ENCODE peak calls at places on chromosome 17, in six cellular contexts. P, N, Y, H, V and D are unnamed samples.

GRCh38 chr17:40553694-40554534 is 11.4 kb downstream of the CCR7 start:
- DNase-seq in N (peak), P (no peak), Y (no peak), V (no peak), H (no peak), D (no peak)

GRCh38 chr17:64378890-64379354 is 11.7 kb downstream of the PECAM1 start:
- DNase-seq in N (no peak), Y (no peak), P (no peak), H (peak), V (no peak), D (no peak)

GRCh38 chr17:67015001-67015400 is 29.4 kb upstream of the CACNG1 start:
- DNase-seq in Y (no peak), N (no peak), P (no peak), V (no peak), H (no peak), D (no peak)

GRCh38 chr17:76843703-76844484 is 24.3 kb upstream of the MGAT5B start:
- DNase-seq in V (no peak), N (no peak), H (no peak), Y (no peak), P (no peak), D (no peak)

GRCh38 chr17:35849469-35850348 is 19.0 kb downstream of the HEATR9 start:
- DNase-seq in N (peak), H (peak), V (peak), P (no peak), Y (peak), D (peak)

GRCh38 chr17:67130768-67131167 is 86.4 kb downstream of the CACNG1 start:
- DNase-seq in Y (no peak), N (no peak), P (no peak), V (no peak), H (no peak), D (no peak)

GRCh38 chr17:19706791-19707727 is 9.3 kb downstream of the SLC47A2 start:
- DNase-seq in H (no peak), V (no peak), Y (peak), P (no peak), N (no peak), D (no peak)

GRCh38 chr17:82449883-82450356 is 632 bp downstream of the CYBC1 start:
- DNase-seq in N (no peak), H (no peak), Y (no peak), P (no peak), V (no peak), D (no peak)

GRCh38 chr17:72467841-72468653 is 347.2 kb downstream of the SOX9 start:
- DNase-seq in V (no peak), H (no peak), Y (no peak), P (no peak), N (no peak), D (peak)

GRCh38 chr17:50290074-50290702 is 15.9 kb downstream of the TMEM92 start:
- DNase-seq in H (no peak), P (no peak), Y (no peak), N (peak), V (no peak), D (peak)

GRCh38 chr17:43892672-43892975 is 14.7 kb downstream of the MPP2 start:
- DNase-seq in P (no peak), Y (no peak), H (no peak), V (no peak), N (no peak), D (no peak)

GRCh38 chr17:43676471-43676870 is 14.7 kb upstream of the MEOX1 start:
- DNase-seq in N (no peak), Y (no peak), H (no peak), P (no peak), V (no peak), D (no peak)

GRCh38 chr17:16423226-16423872 is 8.0 kb downstream of the TRPV2 start:
- DNase-seq in P (no peak), N (no peak), H (peak), Y (no peak), V (no peak), D (no peak)